ENCODE peak calls at places on chromosome 11, in eight cellular contexts. N, Q, M, Z, I, L, Y and U are unnamed samples. For H3K27me3, the result is how much of the 10 kb centered on the place peaks cover.

GRCh38 chr11:92302766-92303165 is 78.1 kb downstream of the FAT3 start:
- DNase-seq in N (no peak), Q (no peak), M (no peak), Z (no peak), I (no peak), L (peak), Y (no peak), U (no peak)

GRCh38 chr11:76208829-76209670 is 2.7 kb upstream of the WNT11 start:
- DNase-seq in N (peak), Q (peak), M (peak), Z (peak), I (peak), L (peak), Y (peak), U (peak)

GRCh38 chr11:13016415-13016814 is 7.3 kb downstream of the RASSF10 start:
- DNase-seq in N (no peak), Q (no peak), M (no peak), Z (no peak), I (no peak), L (no peak), Y (no peak), U (no peak)

GRCh38 chr11:108559340-108559739 is 34.2 kb downstream of the EXPH5 start:
- DNase-seq in N (no peak), Q (no peak), M (no peak), Z (no peak), I (no peak), L (no peak), Y (no peak), U (no peak)

GRCh38 chr11:102177974-102178631 is 67.9 kb downstream of the YAP1 start:
- DNase-seq in N (no peak), Q (no peak), M (no peak), Z (no peak), I (no peak), L (peak), Y (peak), U (no peak)

GRCh38 chr11:9315078-9315688 is 790 bp upstream of the TMEM41B start:
- DNase-seq in N (no peak), Q (peak), M (no peak), Z (no peak), I (no peak), L (no peak), Y (peak), U (no peak)

GRCh38 chr11:79482800-79483199 is 42.0 kb upstream of the TENM4 start:
- DNase-seq in N (peak), Q (no peak), M (no peak), Z (no peak), I (no peak), L (no peak), Y (no peak), U (no peak)

GRCh38 chr11:42631223-42631843 is 680.5 kb upstream of the API5 start:
- DNase-seq in N (peak), Q (no peak), M (no peak), Z (no peak), I (no peak), L (no peak), Y (peak), U (no peak)

GRCh38 chr11:15453211-15453715 is 338.5 kb downstream of the INSC start:
- DNase-seq in N (no peak), Q (no peak), M (no peak), Z (no peak), I (no peak), L (no peak), Y (no peak), U (no peak)

GRCh38 chr11:129143335-129143734 is 48.8 kb downstream of the ARHGAP32 start:
- DNase-seq in N (no peak), Q (no peak), M (peak), Z (peak), I (no peak), L (peak), Y (peak), U (peak)

GRCh38 chr11:85536438-85536837 is 90.7 kb downstream of the DLG2 start:
- DNase-seq in N (no peak), Q (no peak), M (peak), Z (no peak), I (no peak), L (no peak), Y (no peak), U (no peak)

GRCh38 chr11:36488096-36488495 is 22.0 kb downstream of the TRAF6 start:
- DNase-seq in N (no peak), Q (no peak), M (no peak), Z (no peak), I (no peak), L (no peak), Y (no peak), U (no peak)

GRCh38 chr11:93577291-93577690 is 34.1 kb upstream of the SMCO4 start:
- DNase-seq in N (no peak), Q (no peak), M (no peak), Z (no peak), I (no peak), L (no peak), Y (no peak), U (no peak)

GRCh38 chr11:14973621-14974020 is 1.5 kb upstream of the CALCA start:
- DNase-seq in N (no peak), Q (peak), M (no peak), Z (peak), I (no peak), L (no peak), Y (no peak), U (no peak)

GRCh38 chr11:101880208-101880607 is 34.6 kb upstream of the CEP126 start:
- DNase-seq in N (peak), Q (no peak), M (no peak), Z (no peak), I (no peak), L (peak), Y (peak), U (no peak)

GRCh38 chr11:121807051-121807450 is 309.0 kb downstream of the BLID start:
- DNase-seq in N (no peak), Q (no peak), M (no peak), Z (no peak), I (no peak), L (no peak), Y (no peak), U (no peak)

GRCh38 chr11:7595016-7595869 is 78.1 kb downstream of the CYB5R2 start:
- DNase-seq in N (no peak), Q (no peak), M (no peak), Z (no peak), I (no peak), L (peak), Y (no peak), U (no peak)

GRCh38 chr11:41307371-41308080 is 151.9 kb downstream of the LRRC4C start:
- DNase-seq in N (no peak), Q (no peak), M (no peak), Z (no peak), I (no peak), L (no peak), Y (no peak), U (no peak)

GRCh38 chr11:45091563-45092392 is 54.7 kb upstream of the PRDM11 start:
- DNase-seq in N (no peak), Q (peak), M (no peak), Z (peak), I (no peak), L (peak), Y (no peak), U (no peak)

GRCh38 chr11:2187267-2187707 is 15.7 kb upstream of the TH start:
- DNase-seq in N (no peak), Q (no peak), M (no peak), Z (no peak), I (no peak), L (no peak), Y (no peak), U (no peak)

GRCh38 chr11:108609681-108610080 is 16.1 kb upstream of the EXPH5 start:
- DNase-seq in N (no peak), Q (no peak), M (no peak), Z (no peak), I (no peak), L (peak), Y (no peak), U (no peak)

GRCh38 chr11:47257518-47258316 is at the start of gene NR1H3:
- DNase-seq in N (peak), Q (peak), M (peak), Z (peak), I (no peak), L (peak), Y (peak), U (peak)

GRCh38 chr11:35943761-35944502 is at the start of gene LDLRAD3:
- DNase-seq in N (no peak), Q (peak), M (peak), Z (peak), I (no peak), L (peak), Y (peak), U (peak)

GRCh38 chr11:44243633-44244343 is 66.2 kb downstream of the ALX4 start:
- DNase-seq in N (no peak), Q (no peak), M (no peak), Z (no peak), I (no peak), L (no peak), Y (peak), U (no peak)

GRCh38 chr11:132631956-132632355 is 900.3 kb downstream of the OPCML start:
- DNase-seq in N (no peak), Q (no peak), M (no peak), Z (no peak), I (no peak), L (no peak), Y (no peak), U (no peak)

GRCh38 chr11:6303657-6304056 is 16.6 kb downstream of the CAVIN3 start:
- DNase-seq in N (no peak), Q (no peak), M (no peak), Z (no peak), I (no peak), L (no peak), Y (no peak), U (no peak)

GRCh38 chr11:6312106-6312505 is 8.2 kb downstream of the CAVIN3 start:
- DNase-seq in N (no peak), Q (no peak), M (no peak), Z (no peak), I (no peak), L (no peak), Y (no peak), U (no peak)

DNA sequence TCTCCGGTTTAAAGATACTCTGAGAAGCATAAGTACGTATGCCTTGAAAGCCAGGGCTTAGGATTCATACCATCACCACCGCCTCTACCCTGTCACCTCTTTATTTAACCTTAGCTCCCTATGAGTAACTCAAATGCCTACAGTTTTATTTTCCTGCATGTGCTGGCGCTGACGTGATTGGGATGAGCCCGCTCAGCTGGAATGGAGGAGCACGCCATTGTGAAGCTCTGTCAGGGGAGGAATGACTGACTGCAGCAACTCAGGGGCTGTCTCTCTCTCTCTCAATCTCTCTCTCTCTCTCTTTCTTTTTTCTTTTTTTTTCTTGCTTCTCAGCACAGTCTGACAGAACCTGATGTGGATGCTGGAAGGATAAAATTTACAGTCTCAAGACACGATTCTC is 12.4 kb downstream of the CAVIN3 start:
- DNase-seq in N (no peak), Q (no peak), M (no peak), Z (no peak), I (no peak), L (no peak), Y (no peak), U (no peak)
- H3K27me3 ChIP-seq in N (under half), Q (under half), M (under half), Z (under half), I (under half), L (under half), Y (under half), U (under half)

DNA sequence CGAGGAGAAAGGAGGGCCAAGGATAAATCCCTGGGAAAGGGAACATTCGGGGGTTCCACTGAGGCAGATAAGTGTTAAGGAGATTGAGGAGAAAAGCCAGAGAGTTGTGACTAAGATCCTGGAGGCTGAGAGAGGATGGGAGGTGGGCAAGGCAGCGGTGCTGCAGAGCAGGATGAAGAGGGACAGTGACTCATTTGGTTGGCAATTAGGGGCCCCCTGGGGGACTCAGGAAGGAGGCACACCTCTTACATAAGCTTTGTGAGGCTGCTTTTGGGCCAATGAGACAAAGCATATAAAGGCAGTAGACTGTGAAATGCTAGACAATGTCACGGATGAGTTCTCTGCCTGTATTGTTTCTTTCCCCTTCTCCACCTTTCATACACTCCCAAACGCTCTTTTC is 246.7 kb upstream of the KIRREL3 start:
- DNase-seq in N (no peak), Q (no peak), M (no peak), Z (no peak), I (no peak), L (no peak), Y (no peak), U (no peak)
- H3K27ac ChIP-seq in N (no peak), Q (no peak), M (no peak), Z (no peak), I (no peak), L (no peak), Y (no peak), U (no peak)

DNA sequence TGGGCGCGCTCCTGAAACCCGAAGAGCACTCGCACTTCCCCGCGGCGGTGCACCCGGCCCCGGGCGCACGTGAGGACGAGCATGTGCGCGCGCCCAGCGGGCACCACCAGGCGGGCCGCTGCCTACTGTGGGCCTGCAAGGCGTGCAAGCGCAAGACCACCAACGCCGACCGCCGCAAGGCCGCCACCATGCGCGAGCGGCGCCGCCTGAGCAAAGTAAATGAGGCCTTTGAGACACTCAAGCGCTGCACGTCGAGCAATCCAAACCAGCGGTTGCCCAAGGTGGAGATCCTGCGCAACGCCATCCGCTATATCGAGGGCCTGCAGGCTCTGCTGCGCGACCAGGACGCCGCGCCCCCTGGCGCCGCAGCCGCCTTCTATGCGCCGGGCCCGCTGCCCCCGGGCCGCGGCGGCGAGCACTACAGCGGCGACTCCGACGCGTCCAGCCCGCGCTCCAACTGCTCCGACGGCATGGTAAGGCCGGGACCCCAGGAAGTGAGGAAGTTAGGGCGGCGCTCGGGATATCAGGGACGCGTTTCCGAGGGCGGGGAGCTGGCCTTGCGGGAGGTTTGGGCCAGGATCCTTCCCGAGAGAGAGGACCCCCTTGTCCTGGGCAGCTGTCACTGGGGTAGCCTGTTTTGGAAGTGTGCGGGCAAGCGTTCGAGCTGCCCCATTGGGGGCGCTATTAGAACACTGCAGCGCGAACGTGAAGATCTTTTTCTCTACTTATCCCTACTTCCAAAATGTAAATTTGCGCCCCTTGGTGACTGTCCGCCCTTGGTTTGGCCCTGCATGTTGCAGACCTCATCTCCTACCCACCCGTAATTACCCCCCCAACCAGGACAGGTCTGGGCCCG is 797 bp downstream of the MYOD1 start:
- DNase-seq in N (no peak), Q (no peak), M (peak), Z (no peak), I (no peak), L (no peak), Y (no peak), U (no peak)
- H3K27me3 ChIP-seq in N (under half), Q (half or more), M (under half), Z (half or more), I (under half), L (half or more), Y (half or more), U (half or more)

DNA sequence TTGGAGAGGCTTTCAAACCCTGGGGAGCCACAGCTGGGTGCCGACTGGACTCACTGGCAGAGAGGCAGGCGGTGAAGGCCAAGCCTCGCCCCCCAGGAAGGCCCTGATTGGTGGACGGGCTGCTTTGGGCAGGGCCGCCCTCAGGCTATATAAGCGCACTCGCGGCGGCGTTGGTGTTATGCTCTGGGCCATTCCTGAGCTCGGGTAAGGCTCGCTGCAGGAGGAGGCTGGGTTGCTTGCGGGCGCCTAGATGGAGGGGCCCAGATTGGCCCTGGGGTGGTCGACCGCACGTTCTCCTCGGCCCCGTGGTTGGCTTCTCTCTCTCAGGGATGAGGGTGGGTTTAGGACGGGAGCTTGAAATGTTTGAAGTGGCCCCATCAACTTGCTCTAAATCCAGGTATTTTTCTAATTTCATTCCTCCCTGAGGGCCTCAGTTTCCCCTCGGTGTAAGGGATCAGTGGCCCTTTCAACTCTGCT is at the start of gene SPDYC:
- DNase-seq in N (no peak), Q (peak), M (no peak), Z (no peak), I (no peak), L (no peak), Y (no peak), U (no peak)
- H3K27ac ChIP-seq in N (no peak), Q (peak), M (no peak), Z (no peak), I (no peak), L (no peak), Y (no peak), U (no peak)

GRCh38 chr11:17578296-17578695 is 31.2 kb downstream of the OTOG start:
- DNase-seq in N (no peak), Q (peak), M (no peak), Z (no peak), I (no peak), L (no peak), Y (no peak), U (no peak)
- H3K27me3 ChIP-seq in N (under half), Q (under half), M (under half), Z (under half), I (under half), L (under half), Y (under half), U (under half)

GRCh38 chr11:28139848-28140415 is 31.7 kb downstream of the METTL15 start:
- DNase-seq in N (no peak), Q (no peak), M (no peak), Z (no peak), I (no peak), L (no peak), Y (no peak), U (no peak)

GRCh38 chr11:28146123-28146751 is 38.0 kb downstream of the METTL15 start:
- DNase-seq in N (no peak), Q (no peak), M (no peak), Z (no peak), I (no peak), L (peak), Y (peak), U (no peak)

GRCh38 chr11:28142724-28143123 is 34.5 kb downstream of the METTL15 start:
- DNase-seq in N (no peak), Q (no peak), M (no peak), Z (no peak), I (no peak), L (no peak), Y (no peak), U (no peak)

GRCh38 chr11:28140689-28141455 is 32.7 kb downstream of the METTL15 start:
- DNase-seq in N (no peak), Q (no peak), M (no peak), Z (no peak), I (no peak), L (peak), Y (no peak), U (no peak)

GRCh38 chr11:28144808-28145207 is 36.6 kb downstream of the METTL15 start:
- DNase-seq in N (no peak), Q (no peak), M (no peak), Z (no peak), I (no peak), L (no peak), Y (no peak), U (no peak)
- H3K27ac ChIP-seq in N (no peak), Q (no peak), M (no peak), Z (no peak), I (no peak), L (no peak), Y (no peak), U (no peak)

GRCh38 chr11:69975822-69976221 is 102.3 kb upstream of the ANO1 start:
- DNase-seq in N (no peak), Q (no peak), M (no peak), Z (no peak), I (no peak), L (no peak), Y (no peak), U (no peak)
- H3K27me3 ChIP-seq in N (under half), Q (under half), M (under half), Z (under half), I (under half), L (under half), Y (under half), U (under half)

GRCh38 chr11:73315288-73316020 is 7.4 kb downstream of the ARHGEF17 start:
- DNase-seq in N (no peak), Q (no peak), M (peak), Z (no peak), I (no peak), L (no peak), Y (no peak), U (no peak)

GRCh38 chr11:73316422-73316821 is 8.3 kb downstream of the ARHGEF17 start:
- DNase-seq in N (no peak), Q (no peak), M (no peak), Z (no peak), I (no peak), L (no peak), Y (no peak), U (no peak)

GRCh38 chr11:73318501-73319011 is 10.5 kb downstream of the ARHGEF17 start:
- DNase-seq in N (no peak), Q (no peak), M (peak), Z (no peak), I (no peak), L (no peak), Y (no peak), U (no peak)

GRCh38 chr11:73317373-73317772 is 9.3 kb downstream of the ARHGEF17 start:
- DNase-seq in N (no peak), Q (no peak), M (peak), Z (peak), I (no peak), L (no peak), Y (peak), U (no peak)

GRCh38 chr11:73317803-73318202 is 9.7 kb downstream of the ARHGEF17 start:
- DNase-seq in N (no peak), Q (no peak), M (peak), Z (no peak), I (no peak), L (no peak), Y (no peak), U (no peak)
- H3K27ac ChIP-seq in N (no peak), Q (peak), M (peak), Z (peak), I (no peak), L (no peak), Y (no peak), U (peak)